ENCODE peak calls at places on chromosomes 5 and 9, in nine cellular contexts. N, H, B, D, I, L, A, T and U are unnamed samples.

GRCh38 chr9:77848897-77849296 is 182.7 kb downstream of the GNAQ start:
- DNase-seq in N (peak), H (peak), B (no peak), D (no peak), I (peak), L (peak), A (no peak), T (peak), U (peak)

GRCh38 chr9:27176971-27177370 is 67.9 kb downstream of the TEK start:
- DNase-seq in N (no peak), H (no peak), B (no peak), D (no peak), I (no peak), L (no peak), A (no peak), T (no peak), U (no peak)

GRCh38 chr9:16866542-16866941 is 3.9 kb downstream of the BNC2 start:
- DNase-seq in N (no peak), H (no peak), B (no peak), D (no peak), I (no peak), L (no peak), A (no peak), T (no peak), U (no peak)

GRCh38 chr5:38576442-38576841 is 20.0 kb upstream of the LIFR start:
- DNase-seq in N (no peak), H (no peak), B (no peak), D (peak), I (peak), L (no peak), A (no peak), T (no peak), U (no peak)

GRCh38 chr5:61313960-61314681 is 17.9 kb upstream of the ZSWIM6 start:
- DNase-seq in N (no peak), H (no peak), B (peak), D (no peak), I (no peak), L (no peak), A (no peak), T (no peak), U (peak)

GRCh38 chr5:156936972-156937371 is 26.1 kb downstream of the TIMD4 start:
- DNase-seq in N (no peak), H (no peak), B (no peak), D (no peak), I (no peak), L (no peak), A (no peak), T (no peak), U (no peak)

GRCh38 chr5:41751867-41752266 is 118.4 kb downstream of the OXCT1 start:
- DNase-seq in N (no peak), H (no peak), B (no peak), D (no peak), I (no peak), L (no peak), A (no peak), T (no peak), U (no peak)

GRCh38 chr5:32710859-32711692 is at the start of gene NPR3:
- DNase-seq in N (peak), H (peak), B (no peak), D (no peak), I (peak), L (no peak), A (no peak), T (peak), U (no peak)

GRCh38 chr5:132425009-132425937 is 55.8 kb downstream of the SLC22A5 start:
- DNase-seq in N (peak), H (no peak), B (no peak), D (no peak), I (no peak), L (no peak), A (peak), T (peak), U (no peak)

GRCh38 chr5:13215370-13215769 is 729.1 kb downstream of the DNAH5 start:
- DNase-seq in N (no peak), H (no peak), B (no peak), D (no peak), I (peak), L (no peak), A (no peak), T (no peak), U (no peak)

GRCh38 chr5:175195698-175196656 is 248.0 kb downstream of the DRD1 start:
- DNase-seq in N (no peak), H (no peak), B (no peak), D (no peak), I (no peak), L (no peak), A (no peak), T (no peak), U (no peak)

GRCh38 chr9:123062306-123063171 is 29.1 kb downstream of the GPR21 start:
- DNase-seq in N (no peak), H (no peak), B (no peak), D (no peak), I (no peak), L (no peak), A (no peak), T (no peak), U (no peak)

GRCh38 chr9:135341612-135342169 is 137.9 kb upstream of the PPP1R26 start:
- DNase-seq in N (peak), H (no peak), B (no peak), D (no peak), I (no peak), L (no peak), A (no peak), T (no peak), U (no peak)

GRCh38 chr9:98410185-98410697 is 154.8 kb upstream of the TBC1D2 start:
- DNase-seq in N (no peak), H (no peak), B (no peak), D (no peak), I (peak), L (peak), A (no peak), T (no peak), U (no peak)

GRCh38 chr9:18421391-18421790 is 52.6 kb upstream of the ADAMTSL1 start:
- DNase-seq in N (no peak), H (no peak), B (no peak), D (no peak), I (no peak), L (no peak), A (no peak), T (no peak), U (no peak)

GRCh38 chr5:146632620-146633019 is 116.6 kb upstream of the GPR151 start:
- DNase-seq in N (no peak), H (no peak), B (no peak), D (no peak), I (no peak), L (no peak), A (no peak), T (no peak), U (no peak)

GRCh38 chr9:132584616-132585560 is 2.5 kb downstream of the BARHL1 start:
- DNase-seq in N (no peak), H (no peak), B (no peak), D (no peak), I (no peak), L (no peak), A (no peak), T (no peak), U (no peak)

GRCh38 chr9:132391446-132391845 is 15.2 kb downstream of the TTF1 start:
- DNase-seq in N (no peak), H (no peak), B (no peak), D (no peak), I (no peak), L (no peak), A (no peak), T (no peak), U (no peak)

GRCh38 chr5:140251527-140251973 is 51.4 kb downstream of the PFDN1 start:
- DNase-seq in N (no peak), H (peak), B (no peak), D (no peak), I (no peak), L (no peak), A (peak), T (no peak), U (no peak)

GRCh38 chr9:117771162-117771561 is 67.0 kb downstream of the TLR4 start:
- DNase-seq in N (no peak), H (no peak), B (no peak), D (no peak), I (no peak), L (no peak), A (no peak), T (no peak), U (no peak)

GRCh38 chr5:74546796-74547195 is 93.7 kb downstream of the ENC1 start:
- DNase-seq in N (no peak), H (no peak), B (no peak), D (no peak), I (no peak), L (no peak), A (no peak), T (no peak), U (no peak)

GRCh38 chr5:125695994-125696679 is 727.1 kb upstream of the GRAMD2B start:
- DNase-seq in N (no peak), H (no peak), B (no peak), D (no peak), I (no peak), L (no peak), A (no peak), T (no peak), U (no peak)

GRCh38 chr5:176810687-176811501 is 535 bp downstream of the UNC5A start:
- DNase-seq in N (no peak), H (no peak), B (no peak), D (no peak), I (no peak), L (peak), A (no peak), T (no peak), U (no peak)

GRCh38 chr5:38208782-38209378 is 49.5 kb upstream of the EGFLAM start:
- DNase-seq in N (no peak), H (no peak), B (no peak), D (no peak), I (peak), L (peak), A (peak), T (no peak), U (no peak)

GRCh38 chr5:169094586-169095409 is 206.1 kb downstream of the SLIT3 start:
- DNase-seq in N (no peak), H (no peak), B (no peak), D (no peak), I (no peak), L (no peak), A (no peak), T (no peak), U (no peak)

DNA sequence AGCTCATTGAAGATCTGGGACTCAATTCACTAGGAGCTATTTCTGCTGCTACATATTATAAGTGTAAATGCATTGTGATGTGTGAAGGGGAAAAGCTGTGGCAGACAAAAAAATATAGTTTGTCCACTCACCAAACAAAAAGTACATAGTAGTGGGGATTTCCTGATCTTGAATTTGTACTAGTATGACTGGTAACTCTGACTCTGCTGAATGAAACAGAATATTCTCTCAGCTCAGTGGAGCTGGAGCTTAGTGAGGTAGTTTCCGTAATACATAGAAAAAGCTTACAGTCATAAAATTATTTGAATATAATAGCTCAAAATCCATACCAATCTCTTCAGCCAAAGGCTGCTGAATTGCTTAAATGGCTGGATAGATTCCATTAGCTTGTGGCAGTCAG is 455.6 kb upstream of the CD180 start:
- DNase-seq in N (no peak), H (no peak), B (no peak), D (no peak), I (no peak), L (no peak), A (no peak), T (no peak), U (no peak)
- H3K27ac ChIP-seq in N (no peak), H (no peak), B (no peak), D (no peak), I (no peak), L (no peak), A (no peak), T (no peak), U (no peak)

GRCh38 chr9:2241875-2242741 is 227.0 kb downstream of the SMARCA2 start:
- DNase-seq in N (peak), H (peak), B (peak), D (peak), I (peak), L (peak), A (peak), T (peak), U (no peak)
- TF ChIP-seq CTCF in N (no peak), H (no peak), B (no peak), D (no peak), I (no peak), L (no peak), A (no peak), T (no peak), U (no peak)

DNA sequence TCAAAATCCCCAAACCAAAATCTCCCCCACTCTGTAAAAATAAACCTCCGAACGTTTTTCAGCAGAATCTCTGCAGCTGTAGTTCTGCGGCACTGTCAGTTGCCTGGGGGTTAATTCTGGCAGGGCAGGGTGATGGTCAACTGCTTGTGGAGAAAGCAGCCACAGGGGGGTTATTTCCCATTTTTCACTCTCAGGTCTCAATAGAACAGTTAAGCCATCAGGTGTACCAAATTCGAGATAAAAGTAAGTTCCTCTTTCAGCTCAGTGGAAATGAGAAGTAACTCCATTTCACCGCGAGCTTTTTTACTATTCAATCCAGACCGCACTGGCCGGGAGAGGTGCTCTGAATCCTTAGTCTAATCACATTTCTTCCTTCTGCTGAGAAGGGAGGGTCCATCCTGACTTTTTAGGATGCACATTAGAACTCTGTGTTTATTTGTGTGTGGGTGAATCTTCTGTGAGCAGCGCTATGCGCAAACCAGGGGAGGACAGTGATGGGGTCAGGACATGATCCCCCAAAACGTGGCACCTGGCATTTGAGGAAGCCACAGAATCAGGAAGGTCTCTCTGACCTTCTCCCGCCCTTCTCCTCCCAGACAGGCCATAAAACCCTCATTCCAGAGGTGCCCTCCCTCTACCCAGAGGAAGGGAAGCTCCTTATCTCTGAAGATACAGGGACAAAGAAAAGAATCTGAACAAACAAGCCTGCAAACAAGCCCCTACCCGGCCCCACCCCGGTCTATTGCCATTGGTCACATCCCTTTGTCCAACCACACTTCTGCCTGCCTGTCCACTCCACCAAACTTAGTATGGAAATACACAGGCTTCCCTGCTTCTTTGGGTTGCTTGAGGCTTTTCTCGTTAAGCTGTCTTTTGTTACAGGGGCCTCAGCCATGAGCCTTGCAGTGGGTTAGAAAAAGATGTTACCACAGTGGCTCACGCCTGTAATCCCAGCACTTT is 229.0 kb downstream of the ROR2 start:
- DNase-seq in N (no peak), H (no peak), B (no peak), D (no peak), I (no peak), L (no peak), A (peak), T (no peak), U (no peak)
- H3K4me3 ChIP-seq in N (no peak), H (no peak), B (no peak), D (no peak), I (no peak), L (no peak), A (no peak), T (no peak), U (no peak)

DNA sequence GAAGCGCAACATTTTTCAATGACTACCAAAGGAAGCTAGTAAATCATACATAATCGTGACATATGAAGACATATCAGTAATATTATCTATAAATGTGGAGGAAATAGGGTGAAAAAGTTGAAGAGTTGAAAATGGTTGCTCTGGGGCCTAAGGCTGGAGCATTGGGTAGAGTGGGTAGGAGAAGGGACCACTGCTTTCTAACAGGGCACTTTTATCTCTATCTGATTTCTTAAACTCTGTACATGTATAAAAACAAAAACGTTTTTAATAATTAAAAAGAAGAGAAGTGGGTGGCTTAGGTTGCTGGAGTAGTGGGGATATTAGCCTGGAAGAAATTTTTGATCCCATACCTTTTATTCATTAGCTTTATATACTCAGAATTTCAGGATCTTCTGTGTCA is 44.2 kb upstream of the ITGA1 start:
- DNase-seq in N (no peak), H (no peak), B (no peak), D (no peak), I (no peak), L (no peak), A (no peak), T (no peak), U (no peak)
- H3K27ac ChIP-seq in N (no peak), H (peak), B (peak), D (peak), I (no peak), L (no peak), A (no peak), T (peak), U (no peak)